ENCODE peak calls at places on chromosomes 1 and 21, in seven cellular contexts. One of them, this sample, is unnamed.
A peak's percentile ranks its signal among the peaks of the same experiment; 100 is the strongest.

GRCh38 chr1:81756872-81757271 is 43.9 kb upstream of the ADGRL2 start:
- DNase-seq in EL: no peak
- DNase-seq in NCI-H774: no peak
- DNase-seq in RCC 7860: no peak
- DNase-seq in NCI-H446 treated with DMSO at 0.1 percent for 48 hours: no peak
- DNase-seq in NCI-H1092 treated with DMSO at 0.1 percent for 48 hours: no peak
- DNase-seq in stimulated activated CD4-positive, alpha-beta T cell treated with anti-CD3 and anti-CD28 coated beads, TNF-alpha, amount 100 ng/mL, for 4 hours: no peak
- DNase-seq in this sample: no peak

GRCh38 chr1:91792393-91793032 is 93.4 kb downstream of the TGFBR3 start:
- DNase-seq in stimulated activated CD4-positive, alpha-beta T cell treated with anti-CD3 and anti-CD28 coated beads, TNF-alpha, amount 100 ng/mL, for 4 hours: no peak
- DNase-seq in NCI-H446 treated with DMSO at 0.1 percent for 48 hours: no peak
- DNase-seq in RCC 7860: no peak
- DNase-seq in NCI-H774: no peak
- DNase-seq in EL: no peak
- DNase-seq in NCI-H1092 treated with DMSO at 0.1 percent for 48 hours: no peak
- DNase-seq in this sample: no peak

GRCh38 chr1:19957779-19958178 is 21.6 kb downstream of the PLA2G2A start:
- DNase-seq in RCC 7860: no peak
- DNase-seq in NCI-H1092 treated with DMSO at 0.1 percent for 48 hours: no peak
- DNase-seq in stimulated activated CD4-positive, alpha-beta T cell treated with anti-CD3 and anti-CD28 coated beads, TNF-alpha, amount 100 ng/mL, for 4 hours: no peak
- DNase-seq in NCI-H446 treated with DMSO at 0.1 percent for 48 hours: no peak
- DNase-seq in NCI-H774: no peak
- DNase-seq in EL: no peak
- DNase-seq in this sample: no peak

GRCh38 chr1:83626603-83627002 is 372.3 kb downstream of the TTLL7 start:
- DNase-seq in EL: no peak
- DNase-seq in stimulated activated CD4-positive, alpha-beta T cell treated with anti-CD3 and anti-CD28 coated beads, TNF-alpha, amount 100 ng/mL, for 4 hours: no peak
- DNase-seq in NCI-H1092 treated with DMSO at 0.1 percent for 48 hours: peak; percentile 70
- DNase-seq in NCI-H446 treated with DMSO at 0.1 percent for 48 hours: no peak
- DNase-seq in NCI-H774: peak; percentile 57
- DNase-seq in RCC 7860: no peak
- DNase-seq in this sample: no peak

GRCh38 chr1:58401991-58402390 is 144.5 kb downstream of the OMA1 start:
- DNase-seq in NCI-H1092 treated with DMSO at 0.1 percent for 48 hours: no peak
- DNase-seq in RCC 7860: no peak
- DNase-seq in NCI-H446 treated with DMSO at 0.1 percent for 48 hours: peak; percentile 72
- DNase-seq in stimulated activated CD4-positive, alpha-beta T cell treated with anti-CD3 and anti-CD28 coated beads, TNF-alpha, amount 100 ng/mL, for 4 hours: no peak
- DNase-seq in NCI-H774: no peak
- DNase-seq in EL: peak; percentile 28
- DNase-seq in this sample: peak; percentile 6

GRCh38 chr1:206766251-206766856 is 4.2 kb upstream of the IL19 start:
- DNase-seq in NCI-H1092 treated with DMSO at 0.1 percent for 48 hours: no peak
- DNase-seq in NCI-H446 treated with DMSO at 0.1 percent for 48 hours: no peak
- DNase-seq in EL: peak; percentile 80
- DNase-seq in stimulated activated CD4-positive, alpha-beta T cell treated with anti-CD3 and anti-CD28 coated beads, TNF-alpha, amount 100 ng/mL, for 4 hours: peak; percentile 46
- DNase-seq in RCC 7860: peak; percentile 92
- DNase-seq in NCI-H774: no peak
- DNase-seq in this sample: no peak

GRCh38 chr1:52738863-52739406 is 12.7 kb downstream of the ZYG11B start:
- DNase-seq in stimulated activated CD4-positive, alpha-beta T cell treated with anti-CD3 and anti-CD28 coated beads, TNF-alpha, amount 100 ng/mL, for 4 hours: no peak
- DNase-seq in EL: no peak
- DNase-seq in RCC 7860: no peak
- DNase-seq in NCI-H446 treated with DMSO at 0.1 percent for 48 hours: no peak
- DNase-seq in NCI-H1092 treated with DMSO at 0.1 percent for 48 hours: no peak
- DNase-seq in NCI-H774: no peak
- DNase-seq in this sample: no peak

GRCh38 chr21:31993826-31994791 is 121.3 kb downstream of the HUNK start:
- DNase-seq in NCI-H774: no peak
- DNase-seq in NCI-H1092 treated with DMSO at 0.1 percent for 48 hours: no peak
- DNase-seq in RCC 7860: no peak
- DNase-seq in stimulated activated CD4-positive, alpha-beta T cell treated with anti-CD3 and anti-CD28 coated beads, TNF-alpha, amount 100 ng/mL, for 4 hours: no peak
- DNase-seq in EL: no peak
- DNase-seq in NCI-H446 treated with DMSO at 0.1 percent for 48 hours: no peak
- DNase-seq in this sample: no peak

GRCh38 chr1:234978397-234979291 is 150.0 kb downstream of the TOMM20 start:
- DNase-seq in NCI-H1092 treated with DMSO at 0.1 percent for 48 hours: peak; percentile 33
- DNase-seq in NCI-H446 treated with DMSO at 0.1 percent for 48 hours: peak; percentile 29
- DNase-seq in EL: peak; percentile 78
- DNase-seq in NCI-H774: peak; percentile 51
- DNase-seq in stimulated activated CD4-positive, alpha-beta T cell treated with anti-CD3 and anti-CD28 coated beads, TNF-alpha, amount 100 ng/mL, for 4 hours: peak; percentile 44
- DNase-seq in RCC 7860: peak; percentile 47
- DNase-seq in this sample: peak; percentile 54

GRCh38 chr1:58844176-58844575 is 60.3 kb upstream of the JUN start:
- DNase-seq in NCI-H1092 treated with DMSO at 0.1 percent for 48 hours: no peak
- DNase-seq in stimulated activated CD4-positive, alpha-beta T cell treated with anti-CD3 and anti-CD28 coated beads, TNF-alpha, amount 100 ng/mL, for 4 hours: no peak
- DNase-seq in NCI-H774: no peak
- DNase-seq in EL: no peak
- DNase-seq in RCC 7860: no peak
- DNase-seq in NCI-H446 treated with DMSO at 0.1 percent for 48 hours: no peak
- DNase-seq in this sample: no peak

GRCh38 chr1:31859719-31860118 is 43.9 kb upstream of the SPOCD1 start:
- DNase-seq in RCC 7860: no peak
- DNase-seq in stimulated activated CD4-positive, alpha-beta T cell treated with anti-CD3 and anti-CD28 coated beads, TNF-alpha, amount 100 ng/mL, for 4 hours: no peak
- DNase-seq in EL: no peak
- DNase-seq in NCI-H1092 treated with DMSO at 0.1 percent for 48 hours: no peak
- DNase-seq in NCI-H446 treated with DMSO at 0.1 percent for 48 hours: no peak
- DNase-seq in NCI-H774: no peak
- DNase-seq in this sample: no peak

GRCh38 chr1:202088216-202088615 is 34.5 kb upstream of the GPR37L1 start:
- DNase-seq in RCC 7860: no peak
- DNase-seq in NCI-H446 treated with DMSO at 0.1 percent for 48 hours: no peak
- DNase-seq in EL: no peak
- DNase-seq in NCI-H774: no peak
- DNase-seq in NCI-H1092 treated with DMSO at 0.1 percent for 48 hours: no peak
- DNase-seq in stimulated activated CD4-positive, alpha-beta T cell treated with anti-CD3 and anti-CD28 coated beads, TNF-alpha, amount 100 ng/mL, for 4 hours: no peak
- DNase-seq in this sample: no peak

GRCh38 chr1:116375165-116375883 is 2.3 kb downstream of the ATP1A1 start:
- DNase-seq in stimulated activated CD4-positive, alpha-beta T cell treated with anti-CD3 and anti-CD28 coated beads, TNF-alpha, amount 100 ng/mL, for 4 hours: no peak
- DNase-seq in EL: no peak
- DNase-seq in NCI-H446 treated with DMSO at 0.1 percent for 48 hours: no peak
- DNase-seq in NCI-H774: no peak
- DNase-seq in RCC 7860: no peak
- DNase-seq in NCI-H1092 treated with DMSO at 0.1 percent for 48 hours: no peak
- DNase-seq in this sample: no peak

GRCh38 chr1:10710489-10710888 is 86.0 kb downstream of the CASZ1 start:
- DNase-seq in EL: no peak
- DNase-seq in NCI-H774: peak; percentile 19
- DNase-seq in NCI-H446 treated with DMSO at 0.1 percent for 48 hours: no peak
- DNase-seq in NCI-H1092 treated with DMSO at 0.1 percent for 48 hours: peak; percentile 85
- DNase-seq in stimulated activated CD4-positive, alpha-beta T cell treated with anti-CD3 and anti-CD28 coated beads, TNF-alpha, amount 100 ng/mL, for 4 hours: no peak
- DNase-seq in RCC 7860: no peak
- DNase-seq in this sample: no peak

GRCh38 chr21:45151484-45152115 is 77.2 kb downstream of the ADARB1 start:
- DNase-seq in stimulated activated CD4-positive, alpha-beta T cell treated with anti-CD3 and anti-CD28 coated beads, TNF-alpha, amount 100 ng/mL, for 4 hours: no peak
- DNase-seq in NCI-H774: no peak
- DNase-seq in NCI-H446 treated with DMSO at 0.1 percent for 48 hours: no peak
- DNase-seq in NCI-H1092 treated with DMSO at 0.1 percent for 48 hours: no peak
- DNase-seq in EL: no peak
- DNase-seq in RCC 7860: no peak
- DNase-seq in this sample: no peak

GRCh38 chr1:238104752-238105151 is 214.0 kb upstream of the ZP4 start:
- DNase-seq in stimulated activated CD4-positive, alpha-beta T cell treated with anti-CD3 and anti-CD28 coated beads, TNF-alpha, amount 100 ng/mL, for 4 hours: no peak
- DNase-seq in NCI-H1092 treated with DMSO at 0.1 percent for 48 hours: no peak
- DNase-seq in RCC 7860: no peak
- DNase-seq in NCI-H774: no peak
- DNase-seq in EL: no peak
- DNase-seq in NCI-H446 treated with DMSO at 0.1 percent for 48 hours: no peak
- DNase-seq in this sample: no peak

GRCh38 chr1:119141020-119141424 is 569 bp upstream of the WARS2 start:
- DNase-seq in stimulated activated CD4-positive, alpha-beta T cell treated with anti-CD3 and anti-CD28 coated beads, TNF-alpha, amount 100 ng/mL, for 4 hours: peak; percentile 2
- DNase-seq in EL: peak; percentile 31
- DNase-seq in NCI-H446 treated with DMSO at 0.1 percent for 48 hours: peak; percentile 74
- DNase-seq in RCC 7860: no peak
- DNase-seq in NCI-H1092 treated with DMSO at 0.1 percent for 48 hours: no peak
- DNase-seq in NCI-H774: no peak
- DNase-seq in this sample: no peak

GRCh38 chr1:7248828-7249227 is 463.6 kb downstream of the CAMTA1 start:
- DNase-seq in NCI-H1092 treated with DMSO at 0.1 percent for 48 hours: no peak
- DNase-seq in NCI-H446 treated with DMSO at 0.1 percent for 48 hours: no peak
- DNase-seq in EL: no peak
- DNase-seq in NCI-H774: no peak
- DNase-seq in RCC 7860: no peak
- DNase-seq in stimulated activated CD4-positive, alpha-beta T cell treated with anti-CD3 and anti-CD28 coated beads, TNF-alpha, amount 100 ng/mL, for 4 hours: no peak
- DNase-seq in this sample: no peak

GRCh38 chr1:66476774-66477173 is 57.2 kb upstream of the SGIP1 start:
- DNase-seq in NCI-H446 treated with DMSO at 0.1 percent for 48 hours: no peak
- DNase-seq in NCI-H1092 treated with DMSO at 0.1 percent for 48 hours: no peak
- DNase-seq in RCC 7860: no peak
- DNase-seq in EL: peak; percentile 57
- DNase-seq in NCI-H774: no peak
- DNase-seq in stimulated activated CD4-positive, alpha-beta T cell treated with anti-CD3 and anti-CD28 coated beads, TNF-alpha, amount 100 ng/mL, for 4 hours: no peak
- DNase-seq in this sample: no peak

GRCh38 chr1:241022366-241022765 is 334.6 kb downstream of the RGS7 start:
- DNase-seq in stimulated activated CD4-positive, alpha-beta T cell treated with anti-CD3 and anti-CD28 coated beads, TNF-alpha, amount 100 ng/mL, for 4 hours: no peak
- DNase-seq in RCC 7860: no peak
- DNase-seq in EL: peak; percentile 77
- DNase-seq in NCI-H446 treated with DMSO at 0.1 percent for 48 hours: no peak
- DNase-seq in NCI-H774: no peak
- DNase-seq in NCI-H1092 treated with DMSO at 0.1 percent for 48 hours: no peak
- DNase-seq in this sample: no peak

GRCh38 chr1:70051926-70052325 is 153.5 kb downstream of the LRRC40 start:
- DNase-seq in NCI-H774: no peak
- DNase-seq in NCI-H446 treated with DMSO at 0.1 percent for 48 hours: no peak
- DNase-seq in NCI-H1092 treated with DMSO at 0.1 percent for 48 hours: no peak
- DNase-seq in EL: no peak
- DNase-seq in stimulated activated CD4-positive, alpha-beta T cell treated with anti-CD3 and anti-CD28 coated beads, TNF-alpha, amount 100 ng/mL, for 4 hours: no peak
- DNase-seq in RCC 7860: no peak
- DNase-seq in this sample: no peak

GRCh38 chr1:170562644-170563338 is 30.8 kb downstream of the GORAB start:
- DNase-seq in EL: peak; percentile 84
- DNase-seq in NCI-H446 treated with DMSO at 0.1 percent for 48 hours: peak; percentile 40
- DNase-seq in RCC 7860: peak; percentile 55
- DNase-seq in NCI-H1092 treated with DMSO at 0.1 percent for 48 hours: no peak
- DNase-seq in stimulated activated CD4-positive, alpha-beta T cell treated with anti-CD3 and anti-CD28 coated beads, TNF-alpha, amount 100 ng/mL, for 4 hours: no peak
- DNase-seq in NCI-H774: no peak
- DNase-seq in this sample: no peak

GRCh38 chr1:13702425-13703127 is 2.6 kb downstream of the PRDM2 start:
- DNase-seq in RCC 7860: no peak
- DNase-seq in NCI-H774: no peak
- DNase-seq in NCI-H446 treated with DMSO at 0.1 percent for 48 hours: no peak
- DNase-seq in NCI-H1092 treated with DMSO at 0.1 percent for 48 hours: no peak
- DNase-seq in EL: no peak
- DNase-seq in stimulated activated CD4-positive, alpha-beta T cell treated with anti-CD3 and anti-CD28 coated beads, TNF-alpha, amount 100 ng/mL, for 4 hours: peak; percentile 44
- DNase-seq in this sample: no peak

GRCh38 chr1:25623007-25623406 is 6.4 kb downstream of the MAN1C1 start:
- DNase-seq in NCI-H1092 treated with DMSO at 0.1 percent for 48 hours: no peak
- DNase-seq in RCC 7860: no peak
- DNase-seq in EL: no peak
- DNase-seq in NCI-H774: no peak
- DNase-seq in NCI-H446 treated with DMSO at 0.1 percent for 48 hours: no peak
- DNase-seq in stimulated activated CD4-positive, alpha-beta T cell treated with anti-CD3 and anti-CD28 coated beads, TNF-alpha, amount 100 ng/mL, for 4 hours: no peak
- DNase-seq in this sample: no peak

GRCh38 chr21:42593815-42594157 is 59.6 kb upstream of the PDE9A start:
- DNase-seq in stimulated activated CD4-positive, alpha-beta T cell treated with anti-CD3 and anti-CD28 coated beads, TNF-alpha, amount 100 ng/mL, for 4 hours: no peak
- DNase-seq in NCI-H446 treated with DMSO at 0.1 percent for 48 hours: no peak
- DNase-seq in NCI-H774: no peak
- DNase-seq in EL: no peak
- DNase-seq in NCI-H1092 treated with DMSO at 0.1 percent for 48 hours: no peak
- DNase-seq in RCC 7860: no peak
- DNase-seq in this sample: no peak

This sample was measured in NCI-H1694 treated with DMSO at 0.1 percent for 48 hours.